ENCODE peak calls at places on chromosomes 3 and 15, in six cellular contexts. A is AG04450, C is nephron progenitor cell, F is AG10803, K is ovary, I is transverse colon. L is an unnamed sample.

GRCh38 chr15:57218826-57219576 is 157.3 kb upstream of the CGNL1 start:
- DNase-seq in A (peak), C (no peak), F (peak), K (no peak), I (no peak), L (peak)

GRCh38 chr3:104832530-104832929 is 534.2 kb upstream of the ALCAM start:
- DNase-seq in A (no peak), C (no peak), F (peak), K (no peak), I (no peak), L (no peak)

GRCh38 chr3:189710620-189711388 is 79.6 kb downstream of the TP63 start:
- DNase-seq in A (peak), C (peak), F (peak), K (no peak), I (peak), L (peak)

GRCh38 chr3:134423153-134423552 is 48.9 kb upstream of the AMOTL2 start:
- DNase-seq in A (no peak), C (peak), F (peak), K (no peak), I (no peak), L (peak)

GRCh38 chr3:184471439-184471838 is 90.1 kb upstream of the EPHB3 start:
- DNase-seq in A (no peak), C (no peak), F (no peak), K (no peak), I (no peak), L (no peak)

GRCh38 chr3:179108091-179108490 is 36.5 kb upstream of the ZMAT3 start:
- DNase-seq in A (peak), C (no peak), F (peak), K (no peak), I (no peak), L (no peak)

GRCh38 chr3:143483214-143483613 is 363.6 kb downstream of the CHST2 start:
- DNase-seq in A (no peak), C (no peak), F (no peak), K (no peak), I (no peak), L (no peak)

GRCh38 chr15:96125681-96126080 is 204.8 kb upstream of the NR2F2 start:
- DNase-seq in A (no peak), C (no peak), F (no peak), K (no peak), I (no peak), L (no peak)

GRCh38 chr3:45659661-45660566 is 29.3 kb upstream of the SACM1L start:
- DNase-seq in A (peak), C (peak), F (peak), K (peak), I (peak), L (no peak)

GRCh38 chr15:82398785-82399184 is 30.8 kb upstream of the GOLGA6L9 start:
- DNase-seq in A (no peak), C (no peak), F (no peak), K (no peak), I (no peak), L (no peak)

GRCh38 chr3:54531741-54532140 is 396.1 kb downstream of the LRTM1 start:
- DNase-seq in A (no peak), C (no peak), F (no peak), K (no peak), I (no peak), L (no peak)

GRCh38 chr3:54536450-54536849 is 391.4 kb downstream of the LRTM1 start:
- DNase-seq in A (no peak), C (no peak), F (no peak), K (no peak), I (no peak), L (no peak)

GRCh38 chr3:54537506-54537905 is 390.4 kb downstream of the LRTM1 start:
- DNase-seq in A (no peak), C (no peak), F (no peak), K (no peak), I (no peak), L (no peak)

GRCh38 chr3:54535619-54536018 is 392.2 kb downstream of the LRTM1 start:
- DNase-seq in A (no peak), C (no peak), F (no peak), K (no peak), I (no peak), L (no peak)

DNA sequence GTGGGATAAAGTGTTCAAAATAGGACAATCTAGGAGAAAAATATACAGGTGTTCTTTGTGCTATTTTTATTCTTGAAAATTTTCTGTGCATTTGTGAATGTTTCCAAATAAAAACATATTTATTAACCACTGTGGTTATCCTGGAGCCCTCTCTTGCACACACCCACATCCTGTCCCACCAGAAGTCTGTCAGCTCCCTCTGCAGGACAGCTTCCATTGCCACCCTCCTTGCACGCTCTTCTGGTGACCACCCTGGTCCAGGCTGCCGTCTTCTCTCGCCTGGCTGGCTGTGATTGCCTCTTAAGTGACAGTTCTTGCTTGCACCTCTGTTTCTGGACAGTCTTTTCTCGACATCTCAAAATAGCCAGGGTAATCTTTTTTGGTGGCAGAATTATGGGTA is 394.0 kb downstream of the LRTM1 start:
- DNase-seq in A (no peak), C (no peak), F (no peak), K (no peak), I (no peak), L (no peak)
- TF ChIP-seq CTCF in A (no peak), C (no peak), F (peak), K (no peak), I (no peak), L (peak)

GRCh38 chr15:31439328-31439727 is 112.7 kb downstream of the KLF13 start:
- DNase-seq in A (no peak), C (peak), F (no peak), K (no peak), I (peak), L (no peak)
- TF ChIP-seq CTCF in A (no peak), C (no peak), F (peak), K (no peak), I (peak), L (no peak)

GRCh38 chr3:118755402-118755801 is 279.2 kb downstream of the IGSF11 start:
- DNase-seq in A (no peak), C (no peak), F (no peak), K (no peak), I (no peak), L (no peak)

GRCh38 chr3:118766306-118766669 is 268.4 kb downstream of the IGSF11 start:
- DNase-seq in A (no peak), C (no peak), F (no peak), K (no peak), I (no peak), L (no peak)

GRCh38 chr3:118765636-118766305 is 268.9 kb downstream of the IGSF11 start:
- DNase-seq in A (no peak), C (no peak), F (no peak), K (no peak), I (no peak), L (no peak)

DNA sequence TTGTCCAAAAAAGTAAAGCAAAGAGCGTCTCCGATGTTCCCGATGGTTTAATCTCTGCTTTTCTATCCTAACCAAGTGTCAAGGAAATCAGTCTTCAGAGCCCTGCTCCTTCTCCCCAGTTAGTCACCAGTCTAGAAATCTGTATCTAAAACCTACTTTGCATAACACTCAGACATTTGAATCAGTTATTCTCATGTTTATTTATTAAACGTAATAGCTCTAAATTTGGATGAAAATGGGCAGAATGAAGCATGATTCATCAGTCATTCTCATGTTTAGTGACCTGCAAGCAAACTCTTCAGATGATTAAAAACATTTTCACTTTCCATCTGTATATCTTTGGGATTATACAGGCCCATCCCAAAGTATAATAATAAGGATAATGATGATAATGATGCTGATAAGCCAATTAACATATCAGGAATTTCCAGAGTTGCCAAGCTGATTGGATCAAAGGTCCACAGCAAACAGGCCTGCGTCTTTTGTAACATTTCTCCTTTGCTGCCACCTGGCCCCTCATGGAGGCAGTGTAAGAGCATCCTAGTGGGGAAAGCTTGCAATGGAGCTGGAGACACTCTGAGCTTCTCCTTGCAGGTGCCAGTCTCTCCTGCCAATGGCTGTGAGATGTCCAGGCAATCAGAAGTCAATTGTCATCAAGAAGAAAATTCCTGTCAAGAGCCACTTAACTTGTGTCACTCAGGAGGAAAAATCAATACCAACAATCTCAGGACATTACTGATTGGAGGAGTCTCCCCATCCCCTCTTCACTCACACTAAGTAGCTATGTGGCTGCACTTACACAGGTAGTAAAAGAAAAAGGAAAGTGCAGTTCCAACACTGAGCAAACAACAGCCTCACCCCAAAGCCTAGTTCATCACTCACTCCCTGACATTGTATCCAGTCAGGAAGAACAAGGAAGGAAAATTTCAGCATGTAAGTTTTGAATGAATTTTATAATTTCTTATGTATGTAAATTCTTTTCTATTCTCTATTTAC is 273.7 kb downstream of the IGSF11 start:
- DNase-seq in A (no peak), C (no peak), F (no peak), K (no peak), I (no peak), L (no peak)
- TF ChIP-seq CTCF in A (no peak), C (no peak), F (no peak), K (no peak), I (no peak), L (no peak)

GRCh38 chr3:62493116-62493801 is 119.9 kb upstream of the FEZF2 start:
- DNase-seq in A (no peak), C (no peak), F (no peak), K (no peak), I (no peak), L (no peak)
- TF ChIP-seq CTCF in A (peak), C (peak), F (peak), K (no peak), I (no peak), L (peak)

GRCh38 chr3:173531602-173532001 is 134.1 kb downstream of the NLGN1 start:
- DNase-seq in A (no peak), C (no peak), F (no peak), K (no peak), I (no peak), L (no peak)

DNA sequence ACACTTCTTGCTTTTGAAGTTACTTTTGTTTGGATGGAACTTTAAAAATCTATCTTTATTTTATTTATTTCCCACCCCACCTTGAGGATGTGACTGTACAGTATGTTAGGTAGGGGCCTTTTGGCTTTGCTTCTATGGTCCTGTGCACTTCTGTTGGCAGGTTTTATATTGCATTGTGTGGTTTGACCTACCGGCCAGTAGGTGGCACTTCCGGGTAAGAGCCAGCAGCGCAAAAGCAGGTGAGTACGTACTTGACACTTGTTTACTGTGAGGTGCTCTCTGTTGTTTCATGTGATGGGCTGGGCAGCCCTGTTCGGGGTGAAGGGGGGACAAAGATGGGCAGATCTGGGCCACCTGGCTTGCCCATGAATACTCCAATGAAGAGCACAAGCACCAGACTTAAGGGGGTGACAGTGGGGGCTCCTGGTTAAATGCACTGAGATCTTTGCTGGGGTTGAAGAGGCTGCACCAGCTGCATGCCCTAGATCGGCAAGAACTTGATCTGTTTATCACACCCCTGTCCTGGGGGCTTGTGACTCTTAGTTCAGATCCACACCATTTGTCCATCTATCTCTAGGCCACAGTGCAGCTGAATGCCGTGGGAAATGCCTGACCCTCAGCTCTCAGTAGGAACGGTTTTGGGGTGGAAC is 131.6 kb downstream of the NLGN1 start:
- DNase-seq in A (no peak), C (no peak), F (peak), K (no peak), I (no peak), L (no peak)
- TF ChIP-seq CTCF in A (peak), C (peak), F (peak), K (no peak), I (peak), L (peak)

GRCh38 chr3:71025516-71025915 is 558.0 kb downstream of the FOXP1 start:
- DNase-seq in A (no peak), C (no peak), F (no peak), K (no peak), I (no peak), L (no peak)

GRCh38 chr3:71026634-71027578 is 556.6 kb downstream of the FOXP1 start:
- DNase-seq in A (no peak), C (no peak), F (peak), K (no peak), I (no peak), L (no peak)

GRCh38 chr3:71018794-71019193 is 564.7 kb downstream of the FOXP1 start:
- DNase-seq in A (no peak), C (no peak), F (no peak), K (no peak), I (no peak), L (no peak)

GRCh38 chr3:71025010-71025409 is 558.5 kb downstream of the FOXP1 start:
- DNase-seq in A (no peak), C (no peak), F (no peak), K (no peak), I (no peak), L (no peak)

DNA sequence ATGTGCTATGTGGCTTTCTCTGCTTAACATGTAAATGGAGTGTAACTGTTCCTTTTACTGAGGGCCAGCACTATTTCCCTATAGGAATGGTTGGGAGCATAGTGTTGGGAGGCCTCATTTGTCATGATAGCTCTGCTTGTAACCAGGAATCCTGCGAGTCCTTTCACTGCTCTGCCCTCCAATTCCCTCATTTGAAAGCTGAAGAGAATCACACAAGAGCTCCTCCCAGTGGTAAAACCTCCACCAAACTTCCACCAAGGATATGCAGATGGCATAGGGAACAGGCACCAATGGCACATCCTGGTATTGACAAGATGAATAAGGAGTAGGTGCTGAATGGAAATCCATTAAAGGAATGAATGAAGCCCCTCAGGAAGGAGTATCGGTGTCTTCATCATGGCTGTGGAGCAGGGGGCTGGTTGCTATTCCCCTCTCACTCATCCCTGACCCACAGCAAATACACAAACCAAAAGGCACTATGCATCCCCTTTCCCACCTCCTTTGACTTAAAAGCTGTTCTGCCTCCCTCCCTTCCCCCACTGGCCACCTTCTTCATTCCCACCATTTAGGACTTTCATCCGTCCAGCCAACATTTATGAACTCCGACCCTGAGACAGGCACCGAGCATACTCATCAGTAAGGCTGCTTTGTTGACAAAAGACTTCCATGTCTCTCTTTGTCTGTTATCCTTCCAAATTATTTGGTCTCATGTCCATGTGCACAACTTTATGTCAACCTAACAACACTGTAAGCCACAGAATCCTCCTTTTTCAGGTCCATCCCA is 560.8 kb downstream of the FOXP1 start:
- DNase-seq in A (no peak), C (no peak), F (no peak), K (no peak), I (no peak), L (no peak)
- TF ChIP-seq CTCF in A (peak), C (no peak), F (peak), K (no peak), I (no peak), L (no peak)

GRCh38 chr15:69812881-69813280 is 284.8 kb downstream of the TLE3 start:
- DNase-seq in A (no peak), C (peak), F (no peak), K (no peak), I (peak), L (no peak)

GRCh38 chr15:69808756-69809155 is 289.0 kb downstream of the TLE3 start:
- DNase-seq in A (no peak), C (no peak), F (peak), K (no peak), I (no peak), L (no peak)

GRCh38 chr15:69809421-69809820 is 288.3 kb downstream of the TLE3 start:
- DNase-seq in A (no peak), C (no peak), F (no peak), K (no peak), I (no peak), L (no peak)

GRCh38 chr15:69807752-69808151 is 290.0 kb downstream of the TLE3 start:
- DNase-seq in A (no peak), C (no peak), F (peak), K (no peak), I (no peak), L (no peak)

GRCh38 chr15:69810441-69811071 is 287.2 kb downstream of the TLE3 start:
- DNase-seq in A (no peak), C (no peak), F (no peak), K (no peak), I (no peak), L (no peak)
- TF ChIP-seq CTCF in A (no peak), C (no peak), F (no peak), K (no peak), I (no peak), L (no peak)

DNA sequence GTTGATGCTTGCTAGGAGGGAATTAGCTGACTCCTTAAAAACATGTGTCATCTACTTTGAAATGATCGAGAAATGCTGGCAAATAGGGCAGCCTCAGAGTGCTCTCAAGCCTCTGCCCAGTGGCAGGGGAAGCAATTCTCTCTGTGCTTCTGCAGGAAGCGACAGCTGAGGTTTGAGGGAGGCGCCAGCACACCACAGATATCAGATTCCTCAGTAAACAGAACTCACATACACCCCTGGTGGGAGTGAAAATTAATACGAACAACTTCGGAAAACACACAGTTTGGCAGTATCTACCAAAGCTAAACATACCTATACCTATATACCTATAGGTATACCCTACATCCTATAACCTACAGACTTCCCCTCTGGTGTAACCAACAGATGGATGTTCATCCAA is 61.3 kb downstream of the NSMCE3 start:
- DNase-seq in A (no peak), C (peak), F (no peak), K (no peak), I (no peak), L (no peak)
- TF ChIP-seq CTCF in A (no peak), C (peak), F (no peak), K (no peak), I (no peak), L (no peak)

L was measured in AG09319.